ENCODE peak calls at places on chromosomes 12 and 14, in seven cellular contexts. T, X, F, P, N, A and S are unnamed samples.

GRCh38 chr12:132226604-132227003 is 82.3 kb downstream of the NOC4L start:
- DNase-seq in T (no peak), X (no peak), F (no peak), P (no peak), N (no peak), A (no peak), S (no peak)

GRCh38 chr12:3463927-3464326 is 27.1 kb upstream of the PRMT8 start:
- DNase-seq in T (no peak), X (no peak), F (no peak), P (no peak), N (no peak), A (no peak), S (no peak)

GRCh38 chr14:50083467-50084337 is 32.7 kb downstream of the VCPKMT start:
- DNase-seq in T (peak; percentile 67), X (no peak), F (no peak), P (no peak), N (no peak), A (peak; percentile 47), S (no peak)

GRCh38 chr14:67704484-67705089 is 2.9 kb downstream of the RDH12 start:
- DNase-seq in T (peak; percentile 68), X (no peak), F (peak; percentile 95), P (no peak), N (no peak), A (no peak), S (peak; percentile 82)

GRCh38 chr12:30047499-30048262 is 263.9 kb upstream of the TMTC1 start:
- DNase-seq in T (no peak), X (no peak), F (peak; percentile 7), P (no peak), N (no peak), A (no peak), S (no peak)

GRCh38 chr12:109997393-109997792 is 1.2 kb upstream of the GIT2 start:
- DNase-seq in T (no peak), X (no peak), F (no peak), P (no peak), N (no peak), A (no peak), S (no peak)

GRCh38 chr12:124233846-124234620 is 60.9 kb upstream of the RFLNA start:
- DNase-seq in T (no peak), X (no peak), F (no peak), P (no peak), N (no peak), A (no peak), S (peak; percentile 62)

GRCh38 chr14:83779266-83779665 is 1750.7 kb upstream of the FLRT2 start:
- DNase-seq in T (no peak), X (no peak), F (peak; percentile 59), P (no peak), N (no peak), A (no peak), S (peak; percentile 8)

GRCh38 chr12:109582636-109583035 is 9.0 kb downstream of the MVK start:
- DNase-seq in T (no peak), X (no peak), F (no peak), P (no peak), N (no peak), A (no peak), S (no peak)

GRCh38 chr12:66627270-66627987 is 51.4 kb downstream of the GRIP1 start:
- DNase-seq in T (no peak), X (no peak), F (no peak), P (no peak), N (no peak), A (no peak), S (no peak)

GRCh38 chr14:67491741-67492504 is 3.4 kb upstream of the TMEM229B start:
- DNase-seq in T (no peak), X (no peak), F (no peak), P (no peak), N (no peak), A (no peak), S (no peak)

GRCh38 chr12:79776111-79776510 is 85.3 kb upstream of the PAWR start:
- DNase-seq in T (no peak), X (no peak), F (no peak), P (no peak), N (no peak), A (no peak), S (no peak)

GRCh38 chr12:56808954-56809353 is 45.8 kb downstream of the HSD17B6 start:
- DNase-seq in T (no peak), X (no peak), F (no peak), P (no peak), N (no peak), A (no peak), S (no peak)

GRCh38 chr14:69439516-69440270 is 41.2 kb downstream of the SLC39A9 start:
- DNase-seq in T (no peak), X (no peak), F (no peak), P (no peak), N (no peak), A (no peak), S (no peak)

GRCh38 chr14:35159742-35160409 is 37.5 kb downstream of the PRORP start:
- DNase-seq in T (no peak), X (no peak), F (peak; percentile 65), P (no peak), N (no peak), A (no peak), S (peak; percentile 95)

GRCh38 chr14:88729159-88729558 is 63.6 kb downstream of the EML5 start:
- DNase-seq in T (no peak), X (no peak), F (peak; percentile 2), P (no peak), N (no peak), A (no peak), S (no peak)

GRCh38 chr12:93894391-93895095 is 217.4 kb downstream of the CRADD start:
- DNase-seq in T (no peak), X (peak; percentile 82), F (no peak), P (peak; percentile 93), N (peak; percentile 79), A (no peak), S (no peak)

GRCh38 chr14:98684486-98684885 is 587.5 kb downstream of the BCL11B start:
- DNase-seq in T (no peak), X (no peak), F (no peak), P (no peak), N (no peak), A (no peak), S (no peak)

GRCh38 chr14:99261916-99262787 is 9.8 kb downstream of the BCL11B start:
- DNase-seq in T (peak; percentile 96), X (no peak), F (no peak), P (peak; percentile 44), N (no peak), A (peak; percentile 62), S (no peak)

GRCh38 chr12:109591041-109591440 is 17.4 kb downstream of the MVK start:
- DNase-seq in T (no peak), X (no peak), F (no peak), P (no peak), N (no peak), A (no peak), S (no peak)

GRCh38 chr14:73785336-73785833 is 66.2 kb upstream of the PTGR2 start:
- DNase-seq in T (no peak), X (no peak), F (peak; percentile 84), P (no peak), N (no peak), A (no peak), S (no peak)

GRCh38 chr12:110369992-110370391 is 33.5 kb downstream of the ANAPC7 start:
- DNase-seq in T (no peak), X (no peak), F (no peak), P (no peak), N (no peak), A (no peak), S (no peak)

GRCh38 chr12:30836656-30837445 is 82.1 kb upstream of the CAPRIN2 start:
- DNase-seq in T (no peak), X (no peak), F (no peak), P (no peak), N (no peak), A (no peak), S (no peak)

GRCh38 chr14:94062344-94062904 is 18.6 kb downstream of the DDX24 start:
- DNase-seq in T (no peak), X (no peak), F (no peak), P (no peak), N (no peak), A (no peak), S (no peak)

GRCh38 chr14:94612174-94612573 is at the start of gene SERPINA3:
- DNase-seq in T (no peak), X (peak; percentile 51), F (no peak), P (no peak), N (no peak), A (no peak), S (no peak)

GRCh38 chr14:45211295-45211694 is 41.7 kb downstream of the MIS18BP1 start:
- DNase-seq in T (no peak), X (no peak), F (no peak), P (no peak), N (no peak), A (no peak), S (no peak)

GRCh38 chr12:3523728-3524127 is 32.7 kb downstream of the PRMT8 start:
- DNase-seq in T (no peak), X (no peak), F (no peak), P (no peak), N (no peak), A (no peak), S (no peak)

GRCh38 chr14:74326369-74327152 is 21.7 kb upstream of the VRTN start:
- DNase-seq in T (no peak), X (no peak), F (no peak), P (no peak), N (no peak), A (no peak), S (no peak)

GRCh38 chr12:10182662-10183061 is 3.8 kb downstream of the TMEM52B start:
- DNase-seq in T (no peak), X (no peak), F (no peak), P (no peak), N (no peak), A (no peak), S (no peak)

GRCh38 chr12:8037046-8037663 is 4.6 kb downstream of the FOXJ2 start:
- DNase-seq in T (no peak), X (no peak), F (no peak), P (no peak), N (no peak), A (no peak), S (no peak)

GRCh38 chr14:68655961-68656360 is 136.9 kb downstream of the ZFP36L1 start:
- DNase-seq in T (no peak), X (peak; percentile 33), F (peak; percentile 75), P (peak; percentile 23), N (no peak), A (no peak), S (no peak)

GRCh38 chr14:72774141-72774540 is 119.8 kb downstream of the DPF3 start:
- DNase-seq in T (no peak), X (no peak), F (no peak), P (no peak), N (no peak), A (no peak), S (no peak)

GRCh38 chr12:38921025-38921677 is 15.8 kb upstream of the CPNE8 start:
- DNase-seq in T (no peak), X (no peak), F (peak; percentile 10), P (no peak), N (no peak), A (no peak), S (peak; percentile 1)

GRCh38 chr14:104075530-104076151 is 9.9 kb upstream of the ASPG start:
- DNase-seq in T (no peak), X (no peak), F (no peak), P (no peak), N (no peak), A (no peak), S (no peak)

GRCh38 chr12:21939435-21939834 is 1.8 kb downstream of the ABCC9 start:
- DNase-seq in T (no peak), X (no peak), F (no peak), P (no peak), N (no peak), A (no peak), S (no peak)

GRCh38 chr12:115205755-115206308 is 521.9 kb upstream of the TBX3 start:
- DNase-seq in T (no peak), X (no peak), F (no peak), P (no peak), N (no peak), A (no peak), S (no peak)

GRCh38 chr12:112386726-112387125 is 4.5 kb upstream of the HECTD4 start:
- DNase-seq in T (no peak), X (no peak), F (no peak), P (no peak), N (no peak), A (no peak), S (no peak)